ENCODE peak calls at places on chromosomes 1 and 21, in four cellular contexts. L, F, R and M are unnamed samples.

GRCh38 chr1:184118051-184118450 is 66.5 kb downstream of the TSEN15 start:
- DNase-seq in F (no peak), L (peak; percentile 93), R (no peak), M (no peak)

GRCh38 chr1:59522925-59523505 is 226.1 kb downstream of the FGGY start:
- DNase-seq in L (no peak), F (no peak), R (no peak), M (no peak)

GRCh38 chr1:162956922-162957321 is 95.9 kb upstream of the CCDC190 start:
- DNase-seq in F (no peak), R (no peak), L (peak; percentile 29), M (no peak)

GRCh38 chr21:42411197-42411869 is 7.6 kb downstream of the UBASH3A start:
- DNase-seq in R (no peak), L (no peak), F (no peak), M (peak; percentile 57)

GRCh38 chr1:78250201-78250600 is 204.4 kb downstream of the GIPC2 start:
- DNase-seq in L (no peak), R (no peak), F (no peak), M (no peak)

GRCh38 chr1:16967095-16967567 is 13.3 kb downstream of the MFAP2 start:
- DNase-seq in L (peak; percentile 83), F (no peak), R (no peak), M (no peak)

GRCh38 chr21:28375708-28376385 is 616.8 kb downstream of the LTN1 start:
- DNase-seq in L (peak; percentile 57), R (no peak), F (no peak), M (no peak)

GRCh38 chr1:50333595-50333974 is 89.7 kb downstream of the DMRTA2 start:
- DNase-seq in L (no peak), R (peak; percentile 83), F (peak; percentile 77), M (peak; percentile 82)

GRCh38 chr1:23123528-23123927 is 45.1 kb downstream of the LUZP1 start:
- DNase-seq in F (no peak), L (no peak), R (no peak), M (no peak)

GRCh38 chr1:23369335-23370013 is at the start of gene ZNF436:
- DNase-seq in L (peak; percentile 85), R (peak; percentile 30), F (peak; percentile 26), M (peak; percentile 25)

GRCh38 chr1:24694380-24694843 is 50.8 kb upstream of the CLIC4 start:
- DNase-seq in F (no peak), L (peak; percentile 81), R (no peak), M (no peak)

GRCh38 chr1:159675046-159675445 is 39.3 kb downstream of the CRP start:
- DNase-seq in F (no peak), R (no peak), L (no peak), M (no peak)

GRCh38 chr1:38671221-38671620 is 188.4 kb downstream of the RRAGC start:
- DNase-seq in F (no peak), L (no peak), R (no peak), M (no peak)

GRCh38 chr1:228416217-228416971 is at the start of gene TRIM17:
- DNase-seq in R (peak; percentile 70), L (no peak), F (peak; percentile 82), M (peak; percentile 80)

GRCh38 chr1:178552856-178553255 is 39.9 kb downstream of the TEX35 start:
- DNase-seq in R (no peak), F (no peak), L (no peak), M (no peak)

GRCh38 chr21:46661211-46661625 is 25.7 kb downstream of the PRMT2 start:
- DNase-seq in F (peak; percentile 81), L (peak; percentile 72), R (peak; percentile 67), M (peak; percentile 85)

GRCh38 chr1:98870959-98871903 is 133.4 kb downstream of the PLPPR5 start:
- DNase-seq in R (no peak), F (no peak), L (peak; percentile 2), M (no peak)

GRCh38 chr1:182761396-182762395 is 27.9 kb upstream of the NPL start:
- DNase-seq in L (no peak), F (no peak), R (no peak), M (no peak)

GRCh38 chr1:204427302-204427701 is 15.7 kb upstream of the PPP1R15B start:
- DNase-seq in F (no peak), L (no peak), R (no peak), M (no peak)

GRCh38 chr21:18026359-18026758 is 207.2 kb upstream of the C21orf91 start:
- DNase-seq in F (no peak), R (no peak), L (no peak), M (no peak)

GRCh38 chr1:81179239-81179638 is 621.5 kb upstream of the ADGRL2 start:
- DNase-seq in L (peak; percentile 81), F (no peak), R (no peak), M (no peak)

GRCh38 chr1:18440385-18441226 is 40.1 kb upstream of the KLHDC7A start:
- DNase-seq in F (no peak), R (no peak), L (no peak), M (no peak)

GRCh38 chr1:17633654-17634053 is 94.2 kb downstream of the ARHGEF10L start:
- DNase-seq in L (peak; percentile 83), R (no peak), F (no peak), M (no peak)

GRCh38 chr1:70979879-70980278 is 67.7 kb downstream of the PTGER3 start:
- DNase-seq in R (no peak), L (no peak), F (no peak), M (no peak)

GRCh38 chr1:202054094-202054493 is 43.7 kb downstream of the ELF3 start:
- DNase-seq in F (no peak), R (no peak), L (no peak), M (no peak)

GRCh38 chr1:22053861-22054770 is 1.6 kb downstream of the CDC42 start:
- DNase-seq in L (no peak), F (no peak), R (no peak), M (no peak)

GRCh38 chr1:115377411-115377810 is 39.4 kb upstream of the NGF start:
- DNase-seq in L (peak; percentile 14), F (no peak), R (no peak), M (no peak)

GRCh38 chr1:76759950-76760349 is 107.3 kb upstream of the ST6GALNAC5 start:
- DNase-seq in F (no peak), L (peak; percentile 17), R (no peak), M (no peak)

GRCh38 chr1:216888721-216889120 is 165.5 kb upstream of the ESRRG start:
- DNase-seq in R (no peak), F (no peak), L (no peak), M (no peak)
- TF ChIP-seq CTCF in R (no peak), F (no peak), L (no peak), M (no peak)

GRCh38 chr1:147515046-147515869 is 26.0 kb upstream of the BCL9 start:
- DNase-seq in F (no peak), L (peak; percentile 46), R (peak; percentile 12), M (no peak)
- TF ChIP-seq CTCF in F (no peak), L (no peak), R (no peak), M (no peak)

GRCh38 chr1:210250665-210250997 is 18.0 kb downstream of the SERTAD4 start:
- DNase-seq in L (no peak), R (peak; percentile 62), F (peak; percentile 66), M (peak; percentile 63)

GRCh38 chr1:210252621-210253041 is 20.0 kb downstream of the SERTAD4 start:
- DNase-seq in L (no peak), F (peak; percentile 72), R (peak; percentile 44), M (peak; percentile 71)

GRCh38 chr1:210251680-210252490 is 19.3 kb downstream of the SERTAD4 start:
- DNase-seq in R (peak; percentile 18), F (peak; percentile 30), L (no peak), M (peak; percentile 46)

GRCh38 chr1:210248341-210248740 is 15.7 kb downstream of the SERTAD4 start:
- DNase-seq in L (peak; percentile 47), F (no peak), R (no peak), M (no peak)

GRCh38 chr1:210250998-210251679 is 18.5 kb downstream of the SERTAD4 start:
- DNase-seq in F (peak; percentile 67), L (peak; percentile 39), R (peak; percentile 69), M (peak; percentile 83)
- TF ChIP-seq CTCF in F (no peak), L (no peak), R (no peak), M (no peak)

DNA sequence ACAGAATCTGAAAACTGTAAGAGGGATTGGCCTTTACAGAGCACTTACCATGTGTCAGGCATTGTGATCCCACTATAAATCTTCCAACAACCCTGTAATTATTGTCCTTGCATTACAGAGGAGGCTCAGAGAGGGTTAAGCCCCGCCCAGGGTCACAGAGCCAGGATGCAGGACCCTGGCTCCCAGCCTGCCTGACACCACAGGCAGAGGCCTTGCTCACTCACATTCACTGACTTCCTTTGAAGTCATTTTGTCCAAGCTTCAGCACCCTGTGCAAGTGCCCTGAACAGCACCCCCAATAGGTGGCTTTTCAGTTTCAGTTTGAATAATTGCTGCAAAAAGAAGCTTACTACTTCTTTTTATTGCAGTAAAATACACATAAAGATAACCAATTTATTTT is 256.8 kb upstream of the NFIA start:
- DNase-seq in L (no peak), F (peak; percentile 35), R (no peak), M (no peak)
- TF ChIP-seq CTCF in L (no peak), F (no peak), R (peak; percentile 22), M (no peak)

GRCh38 chr1:36542962-36543515 is 60.3 kb upstream of the CSF3R start:
- DNase-seq in L (no peak), F (no peak), R (peak; percentile 33), M (no peak)
- TF ChIP-seq CTCF in L (no peak), F (no peak), R (peak; percentile 12), M (peak; percentile 21)

GRCh38 chr1:89454845-89455521 is 69.6 kb upstream of the LRRC8B start:
- DNase-seq in R (peak; percentile 46), F (peak; percentile 50), L (peak; percentile 12), M (peak; percentile 41)
- TF ChIP-seq CTCF in R (peak; percentile 61), F (peak; percentile 77), L (peak; percentile 70), M (peak; percentile 72)

GRCh38 chr1:225962440-225962975 is 21.5 kb upstream of the LEFTY2 start:
- DNase-seq in F (peak; percentile 84), L (no peak), R (peak; percentile 77), M (peak; percentile 84)
- TF ChIP-seq CTCF in F (peak; percentile 83), L (peak; percentile 16), R (peak; percentile 71), M (peak; percentile 78)